ENCODE peak calls at places on chromosomes 7 and 10, in seven cellular contexts. U is heart right ventricle, R is cardiac fibroblast, Q is fibroblast of pulmonary artery, P is esophagus muscularis mucosa, T is mucosa of descending colon, C is lower lobe of right lung. I is an unnamed sample.

GRCh38 chr10:31587691-31588090 is 268.7 kb downstream of the ZEB1 start:
- DNase-seq in P (peak), R (no peak), Q (no peak), T (no peak), U (peak), C (no peak), I (no peak)

GRCh38 chr10:117550599-117551321 is 8.2 kb downstream of the EMX2 start:
- DNase-seq in T (no peak), C (no peak), P (no peak), Q (no peak), R (no peak), U (no peak), I (no peak)

GRCh38 chr10:44233561-44234470 is 151.1 kb downstream of the CXCL12 start:
- DNase-seq in R (peak), U (peak), Q (peak), P (peak), C (no peak), T (peak), I (no peak)

GRCh38 chr10:31340343-31340742 is 21.3 kb downstream of the ZEB1 start:
- DNase-seq in Q (peak), T (no peak), R (peak), P (no peak), U (no peak), C (no peak), I (no peak)

GRCh38 chr7:2195403-2196246 is 37.1 kb downstream of the MAD1L1 start:
- DNase-seq in R (no peak), C (no peak), U (peak), Q (no peak), P (no peak), T (no peak), I (peak)

GRCh38 chr7:21869785-21870402 is 75.8 kb downstream of the CDCA7L start:
- DNase-seq in R (peak), T (no peak), P (no peak), C (no peak), Q (peak), U (no peak), I (no peak)

GRCh38 chr7:111090834-111091233 is at the start of gene LRRN3:
- DNase-seq in U (peak), P (no peak), Q (peak), T (no peak), R (peak), C (no peak), I (no peak)

GRCh38 chr7:157406971-157407370 is 70.2 kb downstream of the DNAJB6 start:
- DNase-seq in R (no peak), U (no peak), Q (no peak), P (no peak), C (no peak), T (no peak), I (no peak)

GRCh38 chr10:517872-518475 is 171.5 kb downstream of the DIP2C start:
- DNase-seq in U (no peak), Q (no peak), P (no peak), R (no peak), C (no peak), T (no peak), I (no peak)

GRCh38 chr10:99768430-99769011 is 13.9 kb upstream of the ABCC2 start:
- DNase-seq in Q (no peak), P (no peak), T (no peak), R (no peak), C (no peak), U (no peak), I (no peak)

GRCh38 chr10:5147255-5147980 is 37.5 kb downstream of the AKR1C8 start:
- DNase-seq in Q (peak), U (no peak), P (no peak), T (peak), R (peak), C (no peak), I (no peak)

GRCh38 chr10:44201656-44202055 is 183.2 kb downstream of the CXCL12 start:
- DNase-seq in Q (no peak), R (no peak), U (no peak), P (no peak), T (no peak), C (no peak), I (no peak)

GRCh38 chr10:19710600-19710999 is 105.6 kb upstream of the PLXDC2 start:
- DNase-seq in C (no peak), R (no peak), P (no peak), U (no peak), T (no peak), Q (no peak), I (no peak)

GRCh38 chr7:36651404-36651803 is 72.9 kb downstream of the AOAH start:
- DNase-seq in P (peak), T (no peak), U (no peak), Q (peak), R (peak), C (no peak), I (no peak)

DNA sequence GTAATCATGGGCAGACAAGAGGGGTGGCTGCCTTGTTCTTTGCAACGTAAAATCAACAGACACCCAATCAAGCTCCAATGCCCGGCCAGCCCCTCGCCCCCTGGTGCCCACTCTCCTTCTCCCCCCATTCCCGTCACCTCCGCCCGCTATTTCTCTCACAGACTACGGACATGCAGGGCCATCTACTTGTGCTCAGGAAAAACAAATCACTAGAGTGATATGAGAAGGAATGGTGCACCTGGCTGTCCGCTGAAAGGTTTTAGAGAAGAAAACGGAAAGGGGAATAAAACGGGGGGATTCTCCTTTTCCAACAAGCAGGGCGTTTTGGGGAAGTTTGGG is 392 bp downstream of the GRM8 start:
- DNase-seq in Q (no peak), P (no peak), U (no peak), R (no peak), T (peak), C (no peak), I (no peak)
- TF ChIP-seq CTCF in Q (no peak), P (no peak), U (no peak), R (no peak), T (no peak), C (no peak), I (no peak)

GRCh38 chr7:261341-262250 is 28.4 kb upstream of the FOXL3 start:
- DNase-seq in R (no peak), T (peak), C (peak), U (no peak), Q (no peak), P (no peak), I (no peak)
- H3K4me3 ChIP-seq in R (no peak), T (no peak), C (no peak), U (no peak), Q (no peak), P (no peak), I (no peak)

GRCh38 chr10:131089150-131089549 is 222.4 kb downstream of the TCERG1L start:
- DNase-seq in Q (no peak), C (no peak), U (no peak), T (no peak), R (no peak), P (no peak), I (no peak)

GRCh38 chr10:131089861-131090260 is 221.7 kb downstream of the TCERG1L start:
- DNase-seq in C (no peak), Q (no peak), P (no peak), U (no peak), T (no peak), R (no peak), I (no peak)

GRCh38 chr10:131086511-131086910 is 225.0 kb downstream of the TCERG1L start:
- DNase-seq in T (no peak), U (no peak), Q (no peak), C (no peak), P (no peak), R (no peak), I (no peak)

GRCh38 chr10:131087464-131088215 is 223.9 kb downstream of the TCERG1L start:
- DNase-seq in Q (no peak), C (no peak), P (no peak), R (no peak), U (no peak), T (no peak), I (no peak)

GRCh38 chr10:131088619-131089018 is 222.9 kb downstream of the TCERG1L start:
- DNase-seq in T (no peak), P (no peak), U (no peak), R (no peak), C (no peak), Q (no peak), I (no peak)
- TF ChIP-seq CTCF in T (no peak), P (no peak), U (no peak), R (no peak), C (no peak), Q (no peak), I (no peak)

DNA sequence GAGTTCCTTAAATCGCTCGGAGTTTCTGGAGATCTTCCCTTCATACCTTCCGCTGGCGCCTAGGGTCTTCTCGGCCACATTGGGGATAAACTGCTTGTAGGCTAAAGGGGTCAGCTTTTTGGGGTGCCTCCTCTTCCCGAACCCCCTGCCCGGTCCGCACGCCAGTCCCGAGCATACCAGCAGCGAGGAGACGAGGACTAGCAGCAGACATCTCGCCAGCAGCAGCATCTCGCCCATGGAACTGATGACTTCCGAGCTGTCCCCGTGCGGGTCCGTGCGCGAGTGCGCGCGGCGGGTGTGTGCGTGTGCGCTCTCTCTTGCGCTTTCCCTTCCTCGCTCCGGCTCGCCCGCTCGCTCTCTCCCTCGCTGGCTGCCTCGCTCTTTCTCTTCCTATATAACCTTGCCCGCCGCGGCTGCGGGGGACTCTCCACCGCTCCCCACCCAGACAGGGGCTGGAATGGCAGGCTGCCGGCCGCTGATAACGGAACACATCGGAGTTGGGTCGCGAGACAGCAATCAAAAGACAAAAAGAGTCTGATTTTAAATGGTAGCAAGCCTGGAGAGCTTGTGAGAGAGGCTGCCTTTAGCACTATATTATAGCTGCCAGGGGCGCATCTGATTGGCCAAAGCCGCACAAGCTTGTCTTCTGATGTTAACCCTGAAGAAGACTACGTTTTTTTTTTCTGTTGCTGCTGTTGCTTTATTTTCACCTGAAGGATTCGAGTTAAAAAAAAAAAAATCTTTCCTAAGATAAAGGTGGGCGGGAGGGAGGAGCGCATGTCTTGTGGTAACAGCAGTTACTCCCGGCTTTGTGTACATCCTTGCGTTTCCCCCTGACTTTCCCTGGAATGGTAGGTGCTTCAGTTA is at the start of gene SHH:
- DNase-seq in U (no peak), C (peak), Q (no peak), P (no peak), R (no peak), T (no peak), I (no peak)
- H3K4me3 ChIP-seq in U (no peak), C (peak), Q (peak), P (no peak), R (peak), T (no peak), I (no peak)

I was measured in lower leg skin.